ENCODE peak calls at places on chromosomes 4 and X, in ten cellular contexts. One of them, this sample, is unnamed.

GRCh38 chr4:112276113-112276512 is 9.6 kb downstream of the TIFA start:
- DNase-seq in HCEC 1CT: no peak
- DNase-seq in cardiac septum: no peak
- DNase-seq in fibroblast of lung: no peak
- DNase-seq in stimulated activated CD4-positive, alpha-beta T cell treated with anti-CD3 and anti-CD28 coated beads, Interleukin-15, amount 100 ng/mL, for 1 hour: no peak
- DNase-seq in nephron progenitor cell: no peak
- DNase-seq in posterior cingulate gyrus: no peak
- DNase-seq in right atrium auricular region: no peak
- DNase-seq in naive thymus-derived CD4-positive, alpha-beta T cell: no peak
- DNase-seq in thyroid gland: no peak
- DNase-seq in this sample: no peak

GRCh38 chrX:65578346-65578745 is 43.8 kb upstream of the LAS1L start:
- DNase-seq in naive thymus-derived CD4-positive, alpha-beta T cell: no peak
- DNase-seq in HCEC 1CT: no peak
- DNase-seq in posterior cingulate gyrus: no peak
- DNase-seq in thyroid gland: no peak
- DNase-seq in stimulated activated CD4-positive, alpha-beta T cell treated with anti-CD3 and anti-CD28 coated beads, Interleukin-15, amount 100 ng/mL, for 1 hour: no peak
- DNase-seq in cardiac septum: no peak
- DNase-seq in right atrium auricular region: no peak
- DNase-seq in nephron progenitor cell: no peak
- DNase-seq in fibroblast of lung: no peak
- DNase-seq in this sample: no peak

GRCh38 chr4:1207603-1208265 is 35.4 kb upstream of the SPON2 start:
- DNase-seq in fibroblast of lung: peak; percentile 73
- DNase-seq in cardiac septum: peak; percentile 77
- DNase-seq in nephron progenitor cell: no peak
- DNase-seq in stimulated activated CD4-positive, alpha-beta T cell treated with anti-CD3 and anti-CD28 coated beads, Interleukin-15, amount 100 ng/mL, for 1 hour: no peak
- DNase-seq in HCEC 1CT: peak; percentile 79
- DNase-seq in right atrium auricular region: no peak
- DNase-seq in posterior cingulate gyrus: peak; percentile 98
- DNase-seq in thyroid gland: peak; percentile 64
- DNase-seq in naive thymus-derived CD4-positive, alpha-beta T cell: no peak
- DNase-seq in this sample: no peak

GRCh38 chr4:80231180-80231579 is 33.9 kb downstream of the PRDM8 start:
- DNase-seq in nephron progenitor cell: no peak
- DNase-seq in naive thymus-derived CD4-positive, alpha-beta T cell: no peak
- DNase-seq in posterior cingulate gyrus: no peak
- DNase-seq in stimulated activated CD4-positive, alpha-beta T cell treated with anti-CD3 and anti-CD28 coated beads, Interleukin-15, amount 100 ng/mL, for 1 hour: no peak
- DNase-seq in right atrium auricular region: no peak
- DNase-seq in thyroid gland: no peak
- DNase-seq in HCEC 1CT: no peak
- DNase-seq in fibroblast of lung: peak; percentile 84
- DNase-seq in cardiac septum: no peak
- DNase-seq in this sample: no peak

GRCh38 chr4:82429728-82430192 is 502 bp downstream of the HNRNPDL start:
- DNase-seq in cardiac septum: no peak
- DNase-seq in right atrium auricular region: no peak
- DNase-seq in fibroblast of lung: peak; percentile 43
- DNase-seq in stimulated activated CD4-positive, alpha-beta T cell treated with anti-CD3 and anti-CD28 coated beads, Interleukin-15, amount 100 ng/mL, for 1 hour: peak; percentile 60
- DNase-seq in HCEC 1CT: no peak
- DNase-seq in naive thymus-derived CD4-positive, alpha-beta T cell: no peak
- DNase-seq in posterior cingulate gyrus: no peak
- DNase-seq in thyroid gland: no peak
- DNase-seq in nephron progenitor cell: no peak
- DNase-seq in this sample: no peak

GRCh38 chr4:121711263-121712000 is 14.7 kb upstream of the ANXA5 start:
- DNase-seq in thyroid gland: peak; percentile 54
- DNase-seq in right atrium auricular region: peak; percentile 93
- DNase-seq in HCEC 1CT: peak; percentile 91
- DNase-seq in fibroblast of lung: peak; percentile 97
- DNase-seq in stimulated activated CD4-positive, alpha-beta T cell treated with anti-CD3 and anti-CD28 coated beads, Interleukin-15, amount 100 ng/mL, for 1 hour: no peak
- DNase-seq in posterior cingulate gyrus: peak; percentile 95
- DNase-seq in nephron progenitor cell: peak; percentile 75
- DNase-seq in cardiac septum: peak; percentile 90
- DNase-seq in naive thymus-derived CD4-positive, alpha-beta T cell: peak; percentile 12
- DNase-seq in this sample: peak; percentile 79

GRCh38 chr4:81130569-81130968 is 84.5 kb downstream of the PRKG2 start:
- DNase-seq in fibroblast of lung: no peak
- DNase-seq in thyroid gland: no peak
- DNase-seq in posterior cingulate gyrus: no peak
- DNase-seq in stimulated activated CD4-positive, alpha-beta T cell treated with anti-CD3 and anti-CD28 coated beads, Interleukin-15, amount 100 ng/mL, for 1 hour: no peak
- DNase-seq in nephron progenitor cell: no peak
- DNase-seq in HCEC 1CT: no peak
- DNase-seq in naive thymus-derived CD4-positive, alpha-beta T cell: no peak
- DNase-seq in cardiac septum: no peak
- DNase-seq in right atrium auricular region: no peak
- DNase-seq in this sample: no peak

GRCh38 chr4:167000141-167000852 is 234.0 kb downstream of the SPOCK3 start:
- DNase-seq in cardiac septum: no peak
- DNase-seq in posterior cingulate gyrus: no peak
- DNase-seq in thyroid gland: no peak
- DNase-seq in fibroblast of lung: peak; percentile 40
- DNase-seq in HCEC 1CT: peak; percentile 52
- DNase-seq in naive thymus-derived CD4-positive, alpha-beta T cell: no peak
- DNase-seq in nephron progenitor cell: no peak
- DNase-seq in stimulated activated CD4-positive, alpha-beta T cell treated with anti-CD3 and anti-CD28 coated beads, Interleukin-15, amount 100 ng/mL, for 1 hour: no peak
- DNase-seq in right atrium auricular region: no peak
- DNase-seq in this sample: no peak

GRCh38 chrX:125205918-125206665 is 113.6 kb upstream of the TEX13C start:
- DNase-seq in posterior cingulate gyrus: peak; percentile 81
- DNase-seq in thyroid gland: peak; percentile 40
- DNase-seq in cardiac septum: no peak
- DNase-seq in HCEC 1CT: no peak
- DNase-seq in fibroblast of lung: no peak
- DNase-seq in stimulated activated CD4-positive, alpha-beta T cell treated with anti-CD3 and anti-CD28 coated beads, Interleukin-15, amount 100 ng/mL, for 1 hour: no peak
- DNase-seq in naive thymus-derived CD4-positive, alpha-beta T cell: no peak
- DNase-seq in nephron progenitor cell: peak; percentile 61
- DNase-seq in right atrium auricular region: no peak
- DNase-seq in this sample: no peak

GRCh38 chrX:12237131-12237530 is 98.9 kb downstream of the FRMPD4 start:
- DNase-seq in cardiac septum: no peak
- DNase-seq in fibroblast of lung: no peak
- DNase-seq in thyroid gland: no peak
- DNase-seq in naive thymus-derived CD4-positive, alpha-beta T cell: no peak
- DNase-seq in stimulated activated CD4-positive, alpha-beta T cell treated with anti-CD3 and anti-CD28 coated beads, Interleukin-15, amount 100 ng/mL, for 1 hour: no peak
- DNase-seq in HCEC 1CT: no peak
- DNase-seq in nephron progenitor cell: no peak
- DNase-seq in posterior cingulate gyrus: no peak
- DNase-seq in right atrium auricular region: no peak
- DNase-seq in this sample: no peak

GRCh38 chr4:100311181-100311580 is 120.9 kb upstream of the DDIT4L start:
- DNase-seq in thyroid gland: no peak
- DNase-seq in posterior cingulate gyrus: no peak
- DNase-seq in stimulated activated CD4-positive, alpha-beta T cell treated with anti-CD3 and anti-CD28 coated beads, Interleukin-15, amount 100 ng/mL, for 1 hour: no peak
- DNase-seq in cardiac septum: no peak
- DNase-seq in nephron progenitor cell: no peak
- DNase-seq in naive thymus-derived CD4-positive, alpha-beta T cell: no peak
- DNase-seq in right atrium auricular region: no peak
- DNase-seq in HCEC 1CT: peak; percentile 16
- DNase-seq in fibroblast of lung: no peak
- DNase-seq in this sample: no peak

GRCh38 chr4:20698382-20698781 is 1.9 kb upstream of the PACRGL start:
- DNase-seq in posterior cingulate gyrus: no peak
- DNase-seq in thyroid gland: no peak
- DNase-seq in naive thymus-derived CD4-positive, alpha-beta T cell: no peak
- DNase-seq in fibroblast of lung: no peak
- DNase-seq in right atrium auricular region: no peak
- DNase-seq in HCEC 1CT: no peak
- DNase-seq in nephron progenitor cell: no peak
- DNase-seq in stimulated activated CD4-positive, alpha-beta T cell treated with anti-CD3 and anti-CD28 coated beads, Interleukin-15, amount 100 ng/mL, for 1 hour: no peak
- DNase-seq in cardiac septum: no peak
- DNase-seq in this sample: no peak

GRCh38 chr4:47570816-47571215 is 85.7 kb downstream of the ATP10D start:
- DNase-seq in right atrium auricular region: no peak
- DNase-seq in HCEC 1CT: no peak
- DNase-seq in naive thymus-derived CD4-positive, alpha-beta T cell: no peak
- DNase-seq in thyroid gland: no peak
- DNase-seq in nephron progenitor cell: no peak
- DNase-seq in stimulated activated CD4-positive, alpha-beta T cell treated with anti-CD3 and anti-CD28 coated beads, Interleukin-15, amount 100 ng/mL, for 1 hour: no peak
- DNase-seq in cardiac septum: no peak
- DNase-seq in posterior cingulate gyrus: no peak
- DNase-seq in fibroblast of lung: no peak
- DNase-seq in this sample: no peak

GRCh38 chr4:39367166-39367565 is 1.0 kb upstream of the RFC1 start:
- DNase-seq in naive thymus-derived CD4-positive, alpha-beta T cell: no peak
- DNase-seq in thyroid gland: no peak
- DNase-seq in fibroblast of lung: no peak
- DNase-seq in cardiac septum: no peak
- DNase-seq in stimulated activated CD4-positive, alpha-beta T cell treated with anti-CD3 and anti-CD28 coated beads, Interleukin-15, amount 100 ng/mL, for 1 hour: no peak
- DNase-seq in nephron progenitor cell: no peak
- DNase-seq in HCEC 1CT: no peak
- DNase-seq in right atrium auricular region: no peak
- DNase-seq in posterior cingulate gyrus: no peak
- DNase-seq in this sample: no peak

GRCh38 chrX:13115457-13115856 is 71.0 kb upstream of the FAM9C start:
- DNase-seq in thyroid gland: no peak
- DNase-seq in right atrium auricular region: no peak
- DNase-seq in HCEC 1CT: no peak
- DNase-seq in posterior cingulate gyrus: no peak
- DNase-seq in stimulated activated CD4-positive, alpha-beta T cell treated with anti-CD3 and anti-CD28 coated beads, Interleukin-15, amount 100 ng/mL, for 1 hour: no peak
- DNase-seq in naive thymus-derived CD4-positive, alpha-beta T cell: no peak
- DNase-seq in cardiac septum: no peak
- DNase-seq in fibroblast of lung: no peak
- DNase-seq in nephron progenitor cell: no peak
- DNase-seq in this sample: no peak

GRCh38 chr4:182354867-182355266 is 111.7 kb downstream of the TENM3 start:
- DNase-seq in cardiac septum: no peak
- DNase-seq in naive thymus-derived CD4-positive, alpha-beta T cell: no peak
- DNase-seq in thyroid gland: no peak
- DNase-seq in fibroblast of lung: peak; percentile 80
- DNase-seq in stimulated activated CD4-positive, alpha-beta T cell treated with anti-CD3 and anti-CD28 coated beads, Interleukin-15, amount 100 ng/mL, for 1 hour: no peak
- DNase-seq in nephron progenitor cell: no peak
- DNase-seq in right atrium auricular region: no peak
- DNase-seq in HCEC 1CT: no peak
- DNase-seq in posterior cingulate gyrus: no peak
- DNase-seq in this sample: no peak

GRCh38 chr4:16583764-16584163 is 314.7 kb downstream of the LDB2 start:
- DNase-seq in right atrium auricular region: no peak
- DNase-seq in stimulated activated CD4-positive, alpha-beta T cell treated with anti-CD3 and anti-CD28 coated beads, Interleukin-15, amount 100 ng/mL, for 1 hour: no peak
- DNase-seq in cardiac septum: no peak
- DNase-seq in posterior cingulate gyrus: peak; percentile 20
- DNase-seq in naive thymus-derived CD4-positive, alpha-beta T cell: no peak
- DNase-seq in HCEC 1CT: no peak
- DNase-seq in thyroid gland: no peak
- DNase-seq in nephron progenitor cell: no peak
- DNase-seq in fibroblast of lung: peak; percentile 90
- DNase-seq in this sample: no peak

GRCh38 chr4:69054578-69055200 is 41.6 kb upstream of the UGT2B7 start:
- DNase-seq in thyroid gland: no peak
- DNase-seq in cardiac septum: no peak
- DNase-seq in stimulated activated CD4-positive, alpha-beta T cell treated with anti-CD3 and anti-CD28 coated beads, Interleukin-15, amount 100 ng/mL, for 1 hour: no peak
- DNase-seq in HCEC 1CT: peak; percentile 11
- DNase-seq in posterior cingulate gyrus: no peak
- DNase-seq in naive thymus-derived CD4-positive, alpha-beta T cell: no peak
- DNase-seq in right atrium auricular region: no peak
- DNase-seq in nephron progenitor cell: no peak
- DNase-seq in fibroblast of lung: peak; percentile 90
- DNase-seq in this sample: no peak

GRCh38 chr4:15695764-15696163 is 7.1 kb upstream of the BST1 start:
- DNase-seq in thyroid gland: no peak
- DNase-seq in naive thymus-derived CD4-positive, alpha-beta T cell: no peak
- DNase-seq in right atrium auricular region: no peak
- DNase-seq in posterior cingulate gyrus: no peak
- DNase-seq in stimulated activated CD4-positive, alpha-beta T cell treated with anti-CD3 and anti-CD28 coated beads, Interleukin-15, amount 100 ng/mL, for 1 hour: no peak
- DNase-seq in cardiac septum: no peak
- DNase-seq in HCEC 1CT: no peak
- DNase-seq in nephron progenitor cell: no peak
- DNase-seq in fibroblast of lung: peak; percentile 56
- DNase-seq in this sample: no peak

GRCh38 chr4:151356510-151356909 is 31.1 kb upstream of the SH3D19 start:
- DNase-seq in right atrium auricular region: no peak
- DNase-seq in fibroblast of lung: peak; percentile 29
- DNase-seq in stimulated activated CD4-positive, alpha-beta T cell treated with anti-CD3 and anti-CD28 coated beads, Interleukin-15, amount 100 ng/mL, for 1 hour: no peak
- DNase-seq in posterior cingulate gyrus: no peak
- DNase-seq in nephron progenitor cell: no peak
- DNase-seq in cardiac septum: no peak
- DNase-seq in naive thymus-derived CD4-positive, alpha-beta T cell: no peak
- DNase-seq in thyroid gland: no peak
- DNase-seq in HCEC 1CT: peak; percentile 36
- DNase-seq in this sample: no peak

GRCh38 chr4:138275946-138276621 is 33.9 kb upstream of the SLC7A11 start:
- DNase-seq in posterior cingulate gyrus: no peak
- DNase-seq in nephron progenitor cell: no peak
- DNase-seq in naive thymus-derived CD4-positive, alpha-beta T cell: no peak
- DNase-seq in stimulated activated CD4-positive, alpha-beta T cell treated with anti-CD3 and anti-CD28 coated beads, Interleukin-15, amount 100 ng/mL, for 1 hour: no peak
- DNase-seq in right atrium auricular region: no peak
- DNase-seq in cardiac septum: no peak
- DNase-seq in HCEC 1CT: peak; percentile 59
- DNase-seq in thyroid gland: no peak
- DNase-seq in fibroblast of lung: peak; percentile 89
- DNase-seq in this sample: no peak

This sample was measured in thoracic aorta.